ENCODE peak calls at places on chromosomes 12 and 14, in five cellular contexts. A is neuronal stem cell, Q is IMR-90, G is H9, M is mesenchymal stem cell. N is an unnamed sample.

GRCh38 chr14:61254803-61255526 is 26.2 kb downstream of the TMEM30B start:
- DNase-seq in A (no peak), Q (no peak), G (peak; percentile 72), M (no peak), N (peak; percentile 95)

GRCh38 chr12:42143401-42144173 is 1.1 kb downstream of the GXYLT1 start:
- DNase-seq in A (no peak), Q (peak; percentile 28), G (no peak), M (peak; percentile 48), N (peak; percentile 5)

GRCh38 chr14:102248121-102248520 is 56.8 kb downstream of the MOK start:
- DNase-seq in A (no peak), Q (peak; percentile 20), G (no peak), M (peak; percentile 19), N (peak; percentile 95)

GRCh38 chr14:51304956-51305355 is 64.9 kb downstream of the TMX1 start:
- DNase-seq in A (no peak), Q (peak; percentile 96), G (no peak), M (peak; percentile 99), N (no peak)

GRCh38 chr14:101412741-101413140 is 148.6 kb upstream of the DIO3 start:
- DNase-seq in A (no peak), Q (no peak), G (no peak), M (no peak), N (no peak)

GRCh38 chr14:105026789-105027563 is 6.1 kb upstream of the CDCA4 start:
- DNase-seq in A (no peak), Q (peak; percentile 60), G (no peak), M (no peak), N (no peak)

GRCh38 chr14:100649173-100649519 is 61.9 kb upstream of the BEGAIN start:
- DNase-seq in A (no peak), Q (peak; percentile 78), G (no peak), M (no peak), N (no peak)

GRCh38 chr12:107225626-107226025 is 132.3 kb upstream of the CRY1 start:
- DNase-seq in A (no peak), Q (peak; percentile 42), G (peak; percentile 78), M (peak; percentile 9), N (peak; percentile 77)

GRCh38 chr12:25447046-25447445 is 106.0 kb downstream of the LMNTD1 start:
- DNase-seq in A (no peak), Q (no peak), G (no peak), M (no peak), N (no peak)

GRCh38 chr12:644818-645552 is 18.3 kb downstream of the NINJ2 start:
- DNase-seq in A (no peak), Q (no peak), G (no peak), M (no peak), N (no peak)

GRCh38 chr12:23889069-23889440 is 60.4 kb downstream of the SOX5 start:
- DNase-seq in A (no peak), Q (no peak), G (no peak), M (no peak), N (no peak)

DNA sequence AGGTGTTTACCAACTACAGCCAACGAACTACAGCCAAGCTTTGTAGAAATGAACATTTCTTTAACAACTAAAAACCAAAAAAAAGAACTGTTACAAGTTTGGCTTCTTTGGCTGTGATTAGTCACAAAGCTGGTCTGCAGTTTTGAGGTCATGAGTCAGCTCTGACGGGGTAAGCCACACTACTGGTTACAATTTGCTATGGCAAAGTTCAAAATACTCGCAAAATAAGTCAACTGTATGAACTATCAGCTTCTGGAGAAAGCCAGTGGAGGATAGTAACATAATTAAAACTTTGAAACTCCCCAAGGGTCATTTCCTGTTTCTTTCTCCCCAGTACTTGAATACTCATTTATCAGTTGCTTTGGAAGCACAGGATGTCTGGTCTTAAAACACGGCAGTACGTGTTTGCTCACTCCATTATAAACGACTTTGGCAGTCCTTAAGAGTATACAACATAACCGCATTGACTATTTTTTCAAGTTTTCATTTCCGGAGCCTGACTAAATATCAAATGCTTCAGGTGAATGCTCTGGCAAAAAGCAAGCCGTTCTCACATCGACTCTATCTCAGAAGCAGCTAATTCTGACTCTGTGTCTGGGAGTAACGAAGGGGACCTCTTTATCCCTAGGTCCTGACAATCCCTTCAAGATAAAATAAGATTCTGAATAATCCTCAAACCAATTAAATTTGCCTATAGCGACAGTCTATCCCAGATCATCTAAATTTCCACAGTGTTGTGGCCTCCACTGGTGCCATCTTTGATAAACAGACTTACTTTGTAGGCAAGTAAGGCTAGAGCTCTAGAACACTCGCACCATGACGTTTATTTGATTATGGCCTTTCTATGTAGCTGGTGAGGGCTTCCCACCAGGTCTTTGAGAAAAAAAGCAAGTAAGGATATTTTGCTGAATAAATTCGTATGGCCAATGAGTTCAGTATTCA is 10.6 kb downstream of the PHLDA1 start:
- DNase-seq in A (no peak), Q (peak; percentile 99), G (no peak), M (peak; percentile 99), N (peak; percentile 54)
- H2BK15ac ChIP-seq in A (no peak overlapping the region), Q (peak overlapping the region; percentile 95), G (no peak overlapping the region), M (no peak overlapping the region), N (no peak overlapping the region)

GRCh38 chr12:82688035-82688501 is 1.4 kb downstream of the TMTC2 start:
- DNase-seq in A (no peak), Q (no peak), G (no peak), M (peak; percentile 19), N (no peak)

GRCh38 chr12:82685721-82686222 is 934 bp upstream of the TMTC2 start:
- DNase-seq in A (peak; percentile 88), Q (peak; percentile 86), G (peak; percentile 97), M (peak; percentile 92), N (peak; percentile 97)

GRCh38 chr12:82686223-82687019 is at the start of gene TMTC2:
- DNase-seq in A (peak; percentile 86), Q (peak; percentile 82), G (peak; percentile 94), M (peak; percentile 95), N (peak; percentile 92)

GRCh38 chr12:82688619-82689018 is 1.9 kb downstream of the TMTC2 start:
- DNase-seq in A (no peak), Q (no peak), G (no peak), M (no peak), N (no peak)

DNA sequence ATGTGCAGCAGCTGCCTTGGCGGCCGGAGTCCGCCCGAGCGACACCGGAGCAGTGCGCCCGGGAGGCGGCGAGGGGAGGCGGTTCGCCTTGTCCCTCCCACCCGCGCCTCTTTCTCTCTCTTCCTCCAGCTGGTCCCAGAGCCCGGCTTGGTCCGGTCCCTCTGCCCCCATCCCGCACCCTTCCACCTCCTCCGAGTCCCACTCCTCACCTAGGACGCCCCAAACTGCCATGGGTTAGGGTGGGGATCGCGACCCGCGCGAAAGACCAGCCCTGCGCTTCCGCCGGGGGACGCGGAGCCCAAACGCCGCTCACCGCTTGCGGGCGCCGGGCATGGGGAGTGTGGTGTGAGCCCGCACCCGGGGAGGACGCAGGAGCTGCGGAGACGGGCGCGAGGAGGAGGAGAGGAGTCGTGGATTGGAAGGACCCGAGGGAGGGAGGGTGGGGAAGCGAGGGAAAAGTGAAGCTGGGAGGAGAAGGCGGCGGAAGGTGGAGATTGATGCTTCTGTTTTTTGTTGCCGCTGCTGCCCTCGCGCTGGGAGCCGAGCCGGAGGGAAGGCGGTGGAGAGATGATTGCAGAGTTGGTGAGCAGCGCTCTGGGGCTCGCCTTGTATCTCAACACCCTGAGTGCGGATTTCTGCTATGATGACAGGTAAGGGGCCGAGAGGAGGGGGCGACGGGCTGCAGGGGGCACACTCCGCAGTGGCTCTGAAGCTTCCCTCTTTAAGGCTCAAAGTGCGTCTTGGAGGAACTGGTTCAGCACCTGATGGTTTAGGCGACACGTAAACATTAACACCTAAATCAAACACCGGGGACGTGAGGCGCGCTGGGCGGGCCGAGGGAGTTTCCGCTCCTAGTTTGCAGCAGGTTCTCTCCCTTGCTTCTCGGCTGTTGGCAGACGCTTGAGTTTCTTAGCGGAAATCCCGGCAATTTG is 580 bp downstream of the TMTC2 start:
- DNase-seq in A (peak; percentile 42), Q (peak; percentile 9), G (peak; percentile 80), M (peak; percentile 16), N (peak; percentile 82)
- H3K27ac ChIP-seq in A (peak overlapping the region; percentile 72), Q (peak overlapping the region; percentile 28), G (no peak overlapping the region), M (peak overlapping the region; percentile 21), N (peak overlapping the region; percentile 4)

DNA sequence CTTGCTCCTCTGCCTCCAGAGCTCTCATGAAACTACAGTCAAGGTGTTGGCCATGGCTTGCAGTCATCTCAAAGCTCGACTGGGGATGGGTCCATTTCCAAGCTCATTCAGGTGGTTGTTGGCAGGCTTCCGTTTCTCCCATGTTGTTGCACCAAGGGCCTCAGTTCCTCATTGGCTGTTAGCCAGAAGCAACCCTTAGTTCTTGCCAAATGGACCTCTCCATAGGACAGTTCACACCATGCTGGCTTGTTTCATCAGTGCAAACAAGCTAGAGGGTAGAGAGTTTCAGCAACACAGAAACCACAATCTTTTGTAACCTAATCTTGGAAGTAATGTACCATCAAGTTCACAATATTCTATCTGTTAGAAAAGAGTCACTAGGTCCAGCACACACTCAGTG is 22.7 kb upstream of the PPM1A start:
- DNase-seq in A (no peak), Q (no peak), G (no peak), M (no peak), N (no peak)
- H3K23ac ChIP-seq in A (no peak overlapping the region), Q (no peak overlapping the region), G (no peak overlapping the region), M (no peak overlapping the region), N (no peak overlapping the region)

GRCh38 chr14:36059531-36059930 is 117.0 kb downstream of the PTCSC3 start:
- DNase-seq in A (no peak), Q (no peak), G (no peak), M (no peak), N (no peak)
- H2BK15ac ChIP-seq in A (no peak overlapping the region), Q (no peak overlapping the region), G (no peak overlapping the region), M (no peak overlapping the region), N (no peak overlapping the region)

DNA sequence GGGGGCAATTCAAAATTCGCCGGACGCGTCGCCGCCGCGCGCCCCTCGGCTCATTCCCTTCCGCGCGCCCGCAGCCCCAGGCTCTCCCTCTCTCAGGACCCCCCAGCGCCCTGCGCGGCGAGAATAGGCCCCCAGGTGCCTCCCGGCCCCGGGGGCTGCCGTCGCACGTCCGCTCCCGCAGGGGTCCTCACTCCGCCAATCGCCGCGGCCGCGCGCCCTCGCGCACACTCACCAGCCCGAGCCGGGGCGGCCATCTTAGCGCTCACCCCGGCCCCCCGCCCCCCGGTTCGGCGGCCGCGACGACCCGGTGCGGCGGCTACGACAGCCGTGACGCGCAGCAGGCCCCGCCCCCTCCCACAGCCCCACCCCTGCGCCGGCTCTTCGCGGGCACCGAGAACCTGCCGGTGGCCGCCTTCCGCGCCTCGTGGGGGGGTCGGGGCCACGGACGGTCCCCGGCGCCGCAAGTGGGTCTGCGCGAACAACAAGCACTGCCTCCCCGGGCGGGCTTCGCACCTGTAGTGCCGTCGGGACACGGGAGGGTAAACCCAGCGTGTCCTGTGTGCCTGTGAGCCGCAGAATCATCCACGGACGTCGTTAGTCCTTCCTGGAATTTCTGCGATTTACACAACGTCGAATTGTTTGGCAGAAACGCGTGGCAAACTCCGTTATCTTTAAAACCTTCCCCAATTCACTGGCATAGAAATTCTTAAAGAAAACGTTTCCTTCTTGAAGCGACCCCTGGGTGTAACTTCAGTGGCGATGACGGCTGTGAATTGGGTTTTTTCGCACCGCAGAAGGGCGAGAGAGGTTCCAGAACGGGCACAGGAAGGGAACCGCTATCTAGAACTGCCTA is 2.5 kb downstream of the USP44 start:
- DNase-seq in A (peak; percentile 76), Q (peak; percentile 64), G (peak; percentile 85), M (peak; percentile 2), N (peak; percentile 48)
- H3K27ac ChIP-seq in A (peak overlapping the region; percentile 95), Q (peak overlapping the region; percentile 97), G (peak overlapping the region; percentile 88), M (no peak overlapping the region), N (peak overlapping the region; percentile 63)

GRCh38 chr12:100528044-100528443 is 45.4 kb upstream of the GAS2L3 start:
- DNase-seq in A (no peak), Q (no peak), G (no peak), M (no peak), N (no peak)
- H3K23ac ChIP-seq in A (no peak overlapping the region), Q (no peak overlapping the region), G (no peak overlapping the region), M (no peak overlapping the region), N (no peak overlapping the region)